ENCODE peak calls at places on chromosomes 1 and 21, in six cellular contexts. E is HCT116, W is GM23248, B is astrocyte, U is Caco-2, J is adipocyte. F is an unnamed sample. For H3K36me3 and H3K27me3, the result is how much of the 10 kb centered on the place peaks cover.

GRCh38 chr1:171739646-171740045 is 2.2 kb downstream of the VAMP4 start:
- DNase-seq in E (no peak), W (peak), B (no peak), U (no peak), J (peak), F (no peak)

GRCh38 chr1:206556047-206556747 is 48.9 kb downstream of the RASSF5 start:
- DNase-seq in E (no peak), W (no peak), B (no peak), U (no peak), J (no peak), F (no peak)

GRCh38 chr1:53584446-53585102 is 125.4 kb downstream of the DMRTB1 start:
- DNase-seq in E (no peak), W (no peak), B (no peak), U (no peak), J (no peak), F (no peak)

GRCh38 chr1:116763787-116764465 is 9.7 kb downstream of the CD2 start:
- DNase-seq in E (peak), W (peak), B (no peak), U (peak), J (peak), F (no peak)

GRCh38 chr1:109613396-109614147 is 5.8 kb downstream of the GNAT2 start:
- DNase-seq in E (no peak), W (peak), B (peak), U (no peak), J (no peak), F (no peak)

GRCh38 chr1:108865316-108865910 is 8.5 kb upstream of the AKNAD1 start:
- DNase-seq in E (no peak), W (no peak), B (no peak), U (peak), J (no peak), F (no peak)

GRCh38 chr1:24027838-24028468 is 47.8 kb upstream of the SRSF10 start:
- DNase-seq in E (no peak), W (peak), B (peak), U (peak), J (peak), F (no peak)

GRCh38 chr1:187928288-187928687 is 1099.5 kb downstream of the PLA2G4A start:
- DNase-seq in E (peak), W (peak), B (peak), U (peak), J (peak), F (no peak)

GRCh38 chr1:159076753-159077656 is at the start of gene AIM2:
- DNase-seq in E (no peak), W (peak), B (peak), U (no peak), J (peak), F (no peak)

GRCh38 chr1:113657126-113657525 is 102.2 kb downstream of the PHTF1 start:
- DNase-seq in E (no peak), W (no peak), B (no peak), U (no peak), J (no peak), F (no peak)
- H3K4me3 ChIP-seq in E (no peak), W (no peak), B (no peak), U (no peak), J (no peak), F (no peak)

DNA sequence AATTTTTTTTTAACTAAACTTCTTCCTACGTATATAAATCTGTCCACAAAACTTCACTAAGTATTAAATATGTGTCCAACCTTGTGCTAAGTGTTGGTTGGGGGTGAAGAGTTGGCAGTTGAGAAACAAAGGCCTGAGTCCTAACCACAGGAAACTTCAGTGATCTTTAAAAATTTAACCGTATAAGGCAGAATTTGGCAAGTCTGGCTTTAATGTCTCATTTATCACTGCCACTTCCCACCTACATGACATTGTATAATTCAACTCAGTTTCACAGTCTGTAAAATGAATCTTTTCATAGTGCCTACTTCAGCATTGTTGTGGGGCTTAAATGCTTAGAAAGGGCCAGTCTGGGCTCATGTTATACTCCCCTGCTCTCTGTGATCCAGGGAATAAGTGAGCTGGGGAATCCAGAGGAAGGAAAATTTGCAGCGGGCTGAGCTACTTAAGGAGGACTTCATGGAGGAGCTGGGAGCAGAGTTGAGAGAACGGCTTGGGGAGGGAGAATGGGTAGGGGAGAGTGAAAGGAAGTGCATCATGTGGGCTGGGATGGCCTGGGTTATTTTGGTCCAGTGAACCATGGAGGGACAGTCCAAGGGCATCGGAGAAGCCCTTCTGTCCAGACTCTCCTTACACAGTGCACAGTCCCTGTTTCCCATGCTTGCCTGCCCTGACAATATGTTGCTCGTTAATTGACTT is 14.5 kb downstream of the IFNAR2 start:
- DNase-seq in E (no peak), W (no peak), B (peak), U (no peak), J (no peak), F (no peak)
- H3K36me3 ChIP-seq in E (under half), W (under half), B (under half), U (under half), J (half or more), F (under half)

DNA sequence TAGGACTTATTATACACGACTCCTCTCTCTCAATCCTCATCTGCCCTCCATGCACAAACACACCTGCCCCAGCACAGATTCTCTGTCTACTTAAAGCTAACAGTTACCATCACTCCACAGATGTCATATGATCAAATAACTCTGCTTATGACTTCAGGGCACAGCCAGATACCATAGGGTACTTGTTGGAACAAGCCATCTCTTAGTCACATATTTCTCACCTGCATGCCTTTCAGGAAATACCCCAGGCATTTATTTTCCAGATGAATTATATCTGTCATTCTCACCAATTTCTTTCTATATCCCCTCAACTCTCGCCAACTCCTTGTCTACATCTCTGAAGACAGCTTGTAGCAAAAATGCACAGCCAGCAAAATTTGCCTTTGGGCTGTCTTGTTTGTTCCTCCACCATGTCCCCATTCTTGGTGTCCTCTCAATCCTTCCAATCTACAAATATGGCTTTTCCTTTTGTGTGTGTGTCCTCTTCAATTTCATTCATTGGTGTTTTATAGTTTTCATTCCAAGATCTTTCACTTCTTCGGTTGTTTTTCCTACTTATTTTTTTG is 353.9 kb upstream of the CAMK1G start:
- DNase-seq in E (no peak), W (no peak), B (no peak), U (no peak), J (no peak), F (no peak)
- H3K27me3 ChIP-seq in E (under half), W (under half), B (under half), U (under half), J (under half), F (under half)

DNA sequence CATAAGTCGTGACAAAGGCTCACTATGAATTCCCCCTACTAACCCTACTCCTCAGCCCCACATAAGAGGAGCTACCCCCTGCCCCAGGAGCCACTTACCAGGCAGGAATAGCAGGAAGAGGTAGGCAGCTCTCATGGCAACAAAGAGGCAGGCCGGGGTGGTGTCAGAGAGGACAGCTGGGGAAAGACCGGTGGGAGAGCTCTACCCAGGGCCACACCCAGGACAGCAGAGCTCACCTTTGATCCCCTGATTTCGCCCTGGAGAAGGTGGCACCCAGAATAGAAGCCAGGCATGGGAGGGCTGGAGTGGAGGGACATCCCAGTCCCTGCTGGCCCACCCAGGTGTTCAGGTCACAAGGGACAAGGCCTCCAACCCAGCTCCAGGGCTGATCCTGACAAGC is 2.3 kb downstream of the MFAP2 start:
- DNase-seq in E (no peak), W (no peak), B (no peak), U (no peak), J (no peak), F (no peak)
- H3K4me3 ChIP-seq in E (no peak), W (peak), B (peak), U (no peak), J (peak), F (no peak)

GRCh38 chr1:57367945-57368344 is 55.9 kb downstream of the DAB1 start:
- DNase-seq in E (no peak), W (no peak), B (no peak), U (no peak), J (no peak), F (no peak)

DNA sequence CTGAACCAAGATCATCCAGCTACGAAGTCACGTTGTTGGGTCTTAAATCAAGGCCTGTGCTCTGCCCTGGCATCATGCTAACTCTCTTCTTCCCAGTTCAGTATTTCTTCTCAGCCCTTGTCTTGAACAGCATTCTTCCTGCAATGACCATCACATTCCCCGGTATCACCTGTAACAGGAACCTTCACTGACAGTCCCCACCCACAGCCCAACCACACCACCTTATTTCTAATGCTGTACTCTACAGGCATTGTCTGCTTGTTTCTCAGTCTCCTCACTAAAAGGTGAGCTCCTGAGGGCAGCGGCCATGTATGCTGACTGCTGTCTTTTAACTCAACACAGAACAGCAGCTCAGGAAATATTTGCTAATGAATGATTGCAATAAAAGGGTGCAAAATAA is 54.0 kb downstream of the DAB1 start:
- DNase-seq in E (no peak), W (no peak), B (no peak), U (no peak), J (no peak), F (no peak)
- H3K36me3 ChIP-seq in E (under half), W (under half), B (under half), U (under half), J (under half), F (under half)

DNA sequence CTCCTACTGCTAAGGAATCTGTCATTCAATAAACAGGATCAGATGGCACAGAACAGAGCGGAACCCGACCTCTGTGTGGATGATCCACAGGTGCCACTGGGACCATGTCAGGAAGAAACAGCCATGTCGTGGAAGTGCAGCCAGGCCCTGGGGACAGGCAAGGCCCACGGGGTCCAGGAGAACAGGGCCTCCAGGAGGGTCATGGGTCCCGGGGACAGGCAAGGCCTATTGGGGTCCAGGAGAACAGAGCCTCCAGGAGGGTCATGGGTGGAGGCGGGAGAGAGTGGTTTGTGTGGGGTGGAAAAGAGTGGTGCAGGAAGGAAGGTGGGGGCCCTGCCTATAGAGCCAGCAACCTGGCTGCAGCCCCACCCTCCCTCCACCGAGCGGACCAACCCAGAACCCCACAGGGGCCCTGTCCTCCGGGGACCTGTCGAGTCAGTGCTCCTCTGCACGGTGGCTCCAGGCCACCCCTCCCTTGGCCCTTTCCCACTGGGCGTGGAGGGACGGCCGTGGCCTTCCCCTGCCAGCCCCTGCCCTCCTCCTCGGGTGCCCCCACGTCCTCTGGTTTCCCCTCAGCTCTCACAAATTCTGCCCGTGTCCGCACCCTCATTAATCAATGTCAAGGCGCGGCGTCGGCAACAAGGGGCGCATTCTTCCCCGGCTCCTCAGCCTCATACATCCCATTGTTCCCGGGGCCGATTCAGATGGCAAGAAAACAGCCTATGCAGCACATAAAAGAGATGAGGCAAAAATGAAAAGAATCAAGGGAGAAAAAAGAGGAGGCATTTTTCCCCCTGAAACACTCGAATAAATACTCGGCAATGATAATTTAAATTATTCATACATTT is 146.4 kb downstream of the PRDM16 start:
- DNase-seq in E (no peak), W (no peak), B (no peak), U (no peak), J (no peak), F (no peak)
- H3K27me3 ChIP-seq in E (under half), W (under half), B (under half), U (under half), J (half or more), F (under half)

GRCh38 chr1:41953291-41953690 is 34.6 kb upstream of the HIVEP3 start:
- DNase-seq in E (no peak), W (no peak), B (no peak), U (no peak), J (no peak), F (no peak)

GRCh38 chr1:41952208-41952607 is 33.5 kb upstream of the HIVEP3 start:
- DNase-seq in E (no peak), W (no peak), B (no peak), U (no peak), J (no peak), F (no peak)

GRCh38 chr1:41957568-41957967 is 38.8 kb upstream of the HIVEP3 start:
- DNase-seq in E (no peak), W (peak), B (peak), U (no peak), J (peak), F (no peak)

GRCh38 chr1:41955461-41956159 is 36.9 kb upstream of the HIVEP3 start:
- DNase-seq in E (peak), W (peak), B (peak), U (no peak), J (peak), F (peak)

DNA sequence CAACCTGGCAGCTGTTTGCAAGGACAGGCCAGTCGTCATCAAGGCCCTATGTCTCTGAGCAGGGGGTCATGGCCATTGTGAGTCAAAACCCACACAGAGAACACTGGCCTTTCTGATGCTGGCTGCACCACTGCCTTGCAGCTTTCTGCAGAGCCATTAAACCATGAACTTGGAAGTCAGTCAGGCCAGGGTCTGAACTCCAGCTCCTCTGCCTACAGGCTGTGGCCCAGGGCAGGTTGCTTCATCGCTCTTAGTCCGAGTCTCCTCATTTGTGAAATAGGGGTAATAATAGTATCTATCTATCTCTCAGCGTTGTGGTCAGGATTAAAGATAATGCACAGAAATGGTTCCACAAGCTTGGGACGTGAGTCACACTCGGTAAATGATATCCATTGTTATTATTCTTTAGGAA is 35.8 kb upstream of the HIVEP3 start:
- DNase-seq in E (peak), W (peak), B (peak), U (no peak), J (peak), F (peak)
- H3K4me3 ChIP-seq in E (no peak), W (peak), B (peak), U (no peak), J (no peak), F (no peak)